ENCODE peak calls at places on chromosome 14, in six cellular contexts. U is neural progenitor cell, G is GM23248, J is HCT116, P is PC-3, L is SK-N-SH. V is an unnamed sample.

GRCh38 chr14:49479432-49479831 is 106.7 kb downstream of the RPS29 start:
- DNase-seq in U (no peak), J (no peak), G (peak; percentile 20), L (no peak), P (peak; percentile 80), V (no peak)

GRCh38 chr14:67674139-67674479 is 323 bp downstream of the VTI1B start:
- DNase-seq in J (peak; percentile 28), L (peak; percentile 87), U (peak; percentile 90), G (peak; percentile 83), P (peak; percentile 74), V (peak; percentile 25)

GRCh38 chr14:101767618-101768362 is 6.3 kb downstream of the PPP2R5C start:
- DNase-seq in U (no peak), J (no peak), P (no peak), G (no peak), L (no peak), V (no peak)

GRCh38 chr14:100653409-100653808 is 66.2 kb upstream of the BEGAIN start:
- DNase-seq in J (no peak), G (no peak), P (no peak), L (peak; percentile 70), U (peak; percentile 40), V (no peak)

GRCh38 chr14:92670967-92671366 is 77.5 kb downstream of the LGMN start:
- DNase-seq in G (peak; percentile 77), P (no peak), J (no peak), U (no peak), L (no peak), V (no peak)

GRCh38 chr14:93262446-93262845 is 55.4 kb downstream of the UBR7 start:
- DNase-seq in G (no peak), L (no peak), J (no peak), P (peak; percentile 88), U (no peak), V (no peak)

GRCh38 chr14:103808403-103809001 is 38.9 kb downstream of the PPP1R13B start:
- DNase-seq in U (peak; percentile 90), P (peak; percentile 88), J (peak; percentile 58), G (peak; percentile 90), L (peak; percentile 80), V (peak; percentile 34)

GRCh38 chr14:92794547-92794941 is 439 bp downstream of the GOLGA5 start:
- DNase-seq in J (no peak), G (peak; percentile 57), P (no peak), U (peak; percentile 42), L (peak; percentile 54), V (no peak)

GRCh38 chr14:68786491-68787234 is 6.2 kb downstream of the ZFP36L1 start:
- DNase-seq in J (no peak), P (peak; percentile 50), G (peak; percentile 84), L (no peak), U (peak; percentile 26), V (no peak)

GRCh38 chr14:63902375-63902976 is 49.7 kb downstream of the SYNE2 start:
- DNase-seq in G (no peak), U (no peak), P (no peak), L (no peak), J (no peak), V (no peak)

GRCh38 chr14:67359319-67359774 is 257 bp downstream of the ATP6V1D start:
- DNase-seq in P (peak; percentile 57), U (peak; percentile 62), J (no peak), L (no peak), G (peak; percentile 88), V (no peak)

GRCh38 chr14:95998656-95999055 is 40.5 kb upstream of the C14orf132 start:
- DNase-seq in J (peak; percentile 16), G (peak; percentile 73), U (no peak), L (peak; percentile 43), P (peak; percentile 33), V (no peak)

GRCh38 chr14:57057803-57058202 is 210.9 kb downstream of the EXOC5 start:
- DNase-seq in G (no peak), P (no peak), U (no peak), J (no peak), L (no peak), V (no peak)

GRCh38 chr14:20608383-20609095 is 17.4 kb upstream of the RNASE12 start:
- DNase-seq in P (no peak), G (no peak), J (no peak), U (no peak), L (no peak), V (no peak)

GRCh38 chr14:103879570-103880333 is 32.4 kb upstream of the PPP1R13B start:
- DNase-seq in P (peak; percentile 74), U (no peak), G (peak; percentile 66), J (no peak), L (peak; percentile 51), V (no peak)

GRCh38 chr14:78950654-78951053 is 780.5 kb downstream of the NRXN3 start:
- DNase-seq in P (peak; percentile 32), J (no peak), G (peak; percentile 72), L (no peak), U (no peak), V (no peak)

GRCh38 chr14:42112108-42112507 is 505.4 kb downstream of the LRFN5 start:
- DNase-seq in J (no peak), P (peak; percentile 66), U (no peak), G (peak; percentile 48), L (no peak), V (no peak)

GRCh38 chr14:102000902-102001301 is 36.5 kb downstream of the DYNC1H1 start:
- DNase-seq in U (no peak), P (no peak), G (no peak), L (no peak), J (no peak), V (no peak)

GRCh38 chr14:101711041-101711861 is 50.3 kb upstream of the PPP2R5C start:
- DNase-seq in L (no peak), J (no peak), G (no peak), U (no peak), P (no peak), V (no peak)

GRCh38 chr14:32593290-32593942 is 264.3 kb downstream of the AKAP6 start:
- DNase-seq in J (no peak), U (no peak), P (peak; percentile 48), G (peak; percentile 90), L (no peak), V (no peak)

GRCh38 chr14:101442451-101442850 is 118.8 kb upstream of the DIO3 start:
- DNase-seq in J (no peak), L (no peak), P (no peak), G (no peak), U (no peak), V (peak; percentile 44)

GRCh38 chr14:95784137-95784536 is 70.2 kb upstream of the TCL1A start:
- DNase-seq in J (no peak), G (peak; percentile 60), P (peak; percentile 42), U (peak; percentile 78), L (no peak), V (no peak)

GRCh38 chr14:99792551-99793212 is 531 bp upstream of the EML1 start:
- DNase-seq in P (no peak), J (no peak), L (no peak), G (peak; percentile 66), U (peak; percentile 52), V (no peak)

GRCh38 chr14:94292872-94293577 is at the start of gene SERPINA10:
- DNase-seq in L (no peak), P (no peak), G (no peak), J (no peak), U (no peak), V (no peak)

GRCh38 chr14:61625171-61625570 is 70.1 kb upstream of the HIF1A start:
- DNase-seq in P (peak; percentile 61), U (no peak), G (peak; percentile 25), J (no peak), L (no peak), V (no peak)

GRCh38 chr14:91402278-91403068 is 15.1 kb downstream of the CCDC88C start:
- DNase-seq in G (no peak), P (no peak), J (no peak), L (no peak), U (no peak), V (no peak)

DNA sequence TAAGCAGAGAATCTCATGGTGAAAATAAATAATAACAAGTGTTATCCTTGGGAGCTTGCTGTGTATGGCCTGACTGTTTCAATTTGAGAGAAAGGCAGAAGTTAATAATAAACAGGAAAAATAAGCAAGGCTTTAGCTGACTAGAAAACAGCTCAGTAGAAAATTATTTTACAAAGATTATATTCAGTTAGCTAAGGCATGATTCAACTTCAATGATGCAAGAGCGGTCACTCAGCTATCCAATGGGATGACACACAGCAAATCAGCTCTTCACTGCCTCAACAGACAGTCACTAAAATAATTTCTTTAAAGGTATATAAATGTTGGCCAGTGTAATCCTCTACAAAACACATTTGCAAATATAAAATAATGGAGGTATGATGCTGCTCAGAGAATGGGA is 18.6 kb downstream of the GSTZ1 start:
- DNase-seq in P (peak; percentile 32), U (no peak), J (no peak), G (peak; percentile 86), L (no peak), V (no peak)
- H3K9ac ChIP-seq in P (no peak overlapping the region), U (no peak overlapping the region), J (no peak overlapping the region), G (peak overlapping the region; percentile 15), L (no peak overlapping the region), V (no peak overlapping the region)

GRCh38 chr14:30528119-30528518 is 30.8 kb upstream of the G2E3 start:
- DNase-seq in U (no peak), L (no peak), G (peak; percentile 5), P (no peak), J (no peak), V (no peak)
- TF ChIP-seq EZH2phosphoT487 in U (no peak), L (no peak), G (no peak), P (no peak), J (no peak), V (no peak)

GRCh38 chr14:76773188-76773885 is 12.1 kb downstream of the VASH1 start:
- DNase-seq in J (no peak), L (peak; percentile 69), U (no peak), P (peak; percentile 80), G (peak; percentile 90), V (no peak)

GRCh38 chr14:76775159-76775694 is 14.0 kb downstream of the VASH1 start:
- DNase-seq in U (no peak), P (no peak), G (no peak), J (no peak), L (no peak), V (no peak)

GRCh38 chr14:76773956-76774355 is 12.7 kb downstream of the VASH1 start:
- DNase-seq in J (no peak), G (no peak), U (no peak), P (no peak), L (no peak), V (no peak)

GRCh38 chr14:76775695-76776305 is 14.5 kb downstream of the VASH1 start:
- DNase-seq in G (no peak), P (no peak), U (no peak), J (no peak), L (no peak), V (no peak)

DNA sequence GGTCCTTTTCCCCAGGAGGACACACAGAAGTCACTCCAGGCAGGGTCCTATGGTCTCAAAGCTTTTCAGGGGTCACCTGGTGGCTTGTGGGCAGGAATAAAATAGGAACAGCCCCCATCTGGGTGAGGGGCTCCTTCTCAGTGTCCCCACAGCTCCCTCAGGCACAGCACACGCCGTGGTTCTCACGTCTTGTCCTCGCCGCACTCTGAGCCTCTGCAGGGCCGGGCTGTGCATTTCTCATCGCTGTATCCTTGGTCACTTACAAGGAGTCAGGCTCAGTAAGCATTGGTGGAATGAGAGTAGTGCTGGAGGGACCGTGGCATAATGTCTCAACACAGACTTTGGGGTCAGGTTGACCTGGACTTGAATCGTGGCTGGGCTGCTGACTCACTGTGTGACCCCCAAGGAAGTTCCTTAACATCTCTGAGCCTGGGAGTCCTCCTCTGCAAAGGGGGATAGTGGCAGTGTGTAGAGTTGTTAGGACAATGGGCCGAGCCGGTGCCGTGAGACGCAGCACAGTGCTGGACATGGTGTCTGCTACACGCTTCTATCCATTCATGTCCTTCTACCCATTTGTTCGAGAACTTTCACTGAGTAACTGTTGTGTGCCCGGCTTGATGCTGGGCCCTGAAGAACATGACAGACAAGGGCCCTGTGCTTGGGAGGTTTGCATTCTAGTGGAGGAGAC is 13.3 kb downstream of the VASH1 start:
- DNase-seq in U (no peak), P (no peak), J (no peak), L (no peak), G (no peak), V (no peak)
- H3K27ac ChIP-seq in U (no peak overlapping the region), P (no peak overlapping the region), J (no peak overlapping the region), L (no peak overlapping the region), G (no peak overlapping the region), V (no peak overlapping the region)

GRCh38 chr14:97977711-97978261 is 1180.6 kb downstream of the VRK1 start:
- DNase-seq in J (no peak), G (peak; percentile 41), U (no peak), P (peak; percentile 70), L (peak; percentile 60), V (no peak)
- H3K9ac ChIP-seq in J (no peak overlapping the region), G (no peak overlapping the region), U (no peak overlapping the region), P (peak overlapping the region; percentile 73), L (no peak overlapping the region), V (no peak overlapping the region)

V was measured in MM.1S.